ENCODE peak calls at places on chromosomes 11 and 22, in four cellular contexts. One of them, this sample, is unnamed.
A peak's percentile ranks its signal among the peaks of the same experiment; 100 is the strongest.

GRCh38 chr22:38967451-38968450 is 10.3 kb downstream of the APOBEC3A start:
- DNase-seq in psoas muscle: peak; percentile 31
- DNase-seq in fibroblast of mammary gland: no peak
- DNase-seq in skeletal muscle cell: no peak
- DNase-seq in this sample: no peak

GRCh38 chr22:46245515-46245914 is 4.6 kb downstream of the CDPF1 start:
- DNase-seq in psoas muscle: peak; percentile 61
- DNase-seq in fibroblast of mammary gland: no peak
- DNase-seq in skeletal muscle cell: no peak
- DNase-seq in this sample: no peak

GRCh38 chr11:4076774-4077173 is 17.8 kb upstream of the RRM1 start:
- DNase-seq in psoas muscle: no peak
- DNase-seq in fibroblast of mammary gland: no peak
- DNase-seq in skeletal muscle cell: no peak
- DNase-seq in this sample: no peak

GRCh38 chr11:133966924-133967598 is 10.3 kb upstream of the IGSF9B start:
- DNase-seq in psoas muscle: peak; percentile 47
- DNase-seq in fibroblast of mammary gland: no peak
- DNase-seq in skeletal muscle cell: no peak
- DNase-seq in this sample: no peak

GRCh38 chr11:10413268-10413667 is 41.8 kb upstream of the AMPD3 start:
- DNase-seq in psoas muscle: no peak
- DNase-seq in fibroblast of mammary gland: no peak
- DNase-seq in skeletal muscle cell: no peak
- DNase-seq in this sample: peak; percentile 74

GRCh38 chr11:39681428-39681827 is 1778.0 kb downstream of the LRRC4C start:
- DNase-seq in psoas muscle: no peak
- DNase-seq in fibroblast of mammary gland: no peak
- DNase-seq in skeletal muscle cell: no peak
- DNase-seq in this sample: no peak

GRCh38 chr11:65695459-65696241 is 16.4 kb upstream of the KAT5 start:
- DNase-seq in psoas muscle: no peak
- DNase-seq in fibroblast of mammary gland: no peak
- DNase-seq in skeletal muscle cell: no peak
- DNase-seq in this sample: no peak

GRCh38 chr11:33168605-33169240 is 7.4 kb upstream of the CSTF3 start:
- DNase-seq in psoas muscle: no peak
- DNase-seq in fibroblast of mammary gland: no peak
- DNase-seq in skeletal muscle cell: no peak
- DNase-seq in this sample: peak; percentile 45

GRCh38 chr11:94629741-94630140 is 62.6 kb downstream of the PIWIL4 start:
- DNase-seq in psoas muscle: no peak
- DNase-seq in fibroblast of mammary gland: peak; percentile 18
- DNase-seq in skeletal muscle cell: no peak
- DNase-seq in this sample: no peak

GRCh38 chr22:38110863-38111852 is 674 bp upstream of the BAIAP2L2 start:
- DNase-seq in psoas muscle: no peak
- DNase-seq in fibroblast of mammary gland: no peak
- DNase-seq in skeletal muscle cell: no peak
- DNase-seq in this sample: no peak

GRCh38 chr22:25827415-25827814 is 85.4 kb downstream of the MYO18B start:
- DNase-seq in psoas muscle: no peak
- DNase-seq in fibroblast of mammary gland: no peak
- DNase-seq in skeletal muscle cell: no peak
- DNase-seq in this sample: no peak

GRCh38 chr11:44596541-44597276 is 31.2 kb downstream of the CD82 start:
- DNase-seq in psoas muscle: no peak
- DNase-seq in fibroblast of mammary gland: no peak
- DNase-seq in skeletal muscle cell: no peak
- DNase-seq in this sample: no peak

GRCh38 chr11:64793271-64794160 is 9.5 kb downstream of the MAP4K2 start:
- DNase-seq in psoas muscle: no peak
- DNase-seq in fibroblast of mammary gland: no peak
- DNase-seq in skeletal muscle cell: no peak
- DNase-seq in this sample: no peak

GRCh38 chr11:126824035-126824607 is 176.4 kb downstream of the KIRREL3 start:
- DNase-seq in psoas muscle: no peak
- DNase-seq in fibroblast of mammary gland: no peak
- DNase-seq in skeletal muscle cell: no peak
- DNase-seq in this sample: no peak

GRCh38 chr22:32206774-32207758 is 2.2 kb upstream of the RFPL2 start:
- DNase-seq in psoas muscle: no peak
- DNase-seq in fibroblast of mammary gland: peak; percentile 14
- DNase-seq in skeletal muscle cell: no peak
- DNase-seq in this sample: peak; percentile 40

GRCh38 chr22:49136041-49136815 is 691.4 kb downstream of the BRD1 start:
- DNase-seq in psoas muscle: no peak
- DNase-seq in fibroblast of mammary gland: no peak
- DNase-seq in skeletal muscle cell: no peak
- DNase-seq in this sample: no peak

GRCh38 chr11:34601609-34602008 is 19.3 kb upstream of the EHF start:
- DNase-seq in psoas muscle: no peak
- DNase-seq in fibroblast of mammary gland: no peak
- DNase-seq in skeletal muscle cell: no peak
- DNase-seq in this sample: no peak

GRCh38 chr11:883527-883926 is 27.1 kb downstream of the CHID1 start:
- DNase-seq in psoas muscle: no peak
- DNase-seq in fibroblast of mammary gland: no peak
- DNase-seq in skeletal muscle cell: no peak
- DNase-seq in this sample: no peak

GRCh38 chr11:27217496-27217895 is 145.5 kb downstream of the CCDC34 start:
- DNase-seq in psoas muscle: no peak
- DNase-seq in fibroblast of mammary gland: no peak
- DNase-seq in skeletal muscle cell: no peak
- DNase-seq in this sample: no peak

GRCh38 chr22:37300551-37301017 is 18.3 kb downstream of the CYTH4 start:
- DNase-seq in psoas muscle: no peak
- DNase-seq in fibroblast of mammary gland: no peak
- DNase-seq in skeletal muscle cell: no peak
- DNase-seq in this sample: no peak